ENCODE peak calls at places on chromosomes 4 and X, in four cellular contexts. X, Z, G and M are unnamed samples.

GRCh38 chr4:176052744-176053143 is 12.9 kb upstream of the WDR17 start:
- DNase-seq in Z (no peak), X (no peak), G (no peak), M (no peak)

GRCh38 chr4:118760092-118760491 is 74.9 kb downstream of the METTL14 start:
- DNase-seq in G (no peak), X (no peak), Z (no peak), M (no peak)

GRCh38 chr4:185796176-185796575 is 15.8 kb downstream of the SORBS2 start:
- DNase-seq in Z (no peak), X (no peak), G (no peak), M (no peak)

GRCh38 chr4:16721618-16722291 is 176.7 kb downstream of the LDB2 start:
- DNase-seq in Z (no peak), G (no peak), X (no peak), M (no peak)

GRCh38 chr4:155799106-155799793 is 40.4 kb downstream of the GUCY1B1 start:
- DNase-seq in X (no peak), Z (no peak), G (no peak), M (no peak)

GRCh38 chr4:76637704-76638361 is 202.8 kb downstream of the SHROOM3 start:
- DNase-seq in Z (no peak), G (no peak), X (no peak), M (no peak)

GRCh38 chr4:159608434-159608833 is 505.6 kb downstream of the RAPGEF2 start:
- DNase-seq in G (peak; percentile 20), Z (no peak), X (no peak), M (peak; percentile 20)

GRCh38 chrX:123138473-123138872 is 45.6 kb upstream of the GRIA3 start:
- DNase-seq in G (no peak), X (no peak), Z (no peak), M (no peak)